ENCODE peak calls at places on chromosome 4, in seven cellular contexts. One of them, this sample, is unnamed.

GRCh38 chr4:140856692-140857091 is 100.5 kb upstream of the TBC1D9 start:
- DNase-seq in activated CD4-positive, alpha-beta T cell treated with anti-CD3 and anti-CD28 coated beads, Interleukin-2, amount 50 U/mL, for 24 hours: no peak
- DNase-seq in KG1: no peak
- DNase-seq in pons: no peak
- DNase-seq in T-cell: no peak
- DNase-seq in DMS153: peak
- DNase-seq in type B pancreatic cell: no peak
- DNase-seq in this sample: no peak

GRCh38 chr4:180105362-180105761 is 2137.8 kb upstream of the TENM3 start:
- DNase-seq in activated CD4-positive, alpha-beta T cell treated with anti-CD3 and anti-CD28 coated beads, Interleukin-2, amount 50 U/mL, for 24 hours: no peak
- DNase-seq in KG1: no peak
- DNase-seq in pons: no peak
- DNase-seq in T-cell: no peak
- DNase-seq in DMS153: no peak
- DNase-seq in type B pancreatic cell: no peak
- DNase-seq in this sample: no peak

GRCh38 chr4:7366180-7366957 is 68.4 kb downstream of the PSAPL1 start:
- DNase-seq in activated CD4-positive, alpha-beta T cell treated with anti-CD3 and anti-CD28 coated beads, Interleukin-2, amount 50 U/mL, for 24 hours: no peak
- DNase-seq in KG1: no peak
- DNase-seq in pons: no peak
- DNase-seq in T-cell: no peak
- DNase-seq in DMS153: no peak
- DNase-seq in type B pancreatic cell: no peak
- DNase-seq in this sample: no peak

GRCh38 chr4:162838671-162839070 is 328.0 kb downstream of the NAF1 start:
- DNase-seq in activated CD4-positive, alpha-beta T cell treated with anti-CD3 and anti-CD28 coated beads, Interleukin-2, amount 50 U/mL, for 24 hours: no peak
- DNase-seq in KG1: no peak
- DNase-seq in pons: no peak
- DNase-seq in T-cell: no peak
- DNase-seq in DMS153: no peak
- DNase-seq in type B pancreatic cell: no peak
- DNase-seq in this sample: no peak

GRCh38 chr4:61493041-61493440 is 292.9 kb downstream of the ADGRL3 start:
- DNase-seq in activated CD4-positive, alpha-beta T cell treated with anti-CD3 and anti-CD28 coated beads, Interleukin-2, amount 50 U/mL, for 24 hours: no peak
- DNase-seq in KG1: no peak
- DNase-seq in pons: no peak
- DNase-seq in T-cell: no peak
- DNase-seq in DMS153: no peak
- DNase-seq in type B pancreatic cell: no peak
- DNase-seq in this sample: no peak

GRCh38 chr4:19947349-19947748 is 304.4 kb upstream of the SLIT2 start:
- DNase-seq in activated CD4-positive, alpha-beta T cell treated with anti-CD3 and anti-CD28 coated beads, Interleukin-2, amount 50 U/mL, for 24 hours: no peak
- DNase-seq in KG1: no peak
- DNase-seq in pons: no peak
- DNase-seq in T-cell: no peak
- DNase-seq in DMS153: no peak
- DNase-seq in type B pancreatic cell: no peak
- DNase-seq in this sample: no peak

GRCh38 chr4:40946652-40947051 is 196.9 kb downstream of the NSUN7 start:
- DNase-seq in activated CD4-positive, alpha-beta T cell treated with anti-CD3 and anti-CD28 coated beads, Interleukin-2, amount 50 U/mL, for 24 hours: no peak
- DNase-seq in KG1: no peak
- DNase-seq in pons: peak
- DNase-seq in T-cell: no peak
- DNase-seq in DMS153: no peak
- DNase-seq in type B pancreatic cell: no peak
- DNase-seq in this sample: no peak

GRCh38 chr4:89898304-89898716 is 3.7 kb downstream of the MMRN1 start:
- DNase-seq in activated CD4-positive, alpha-beta T cell treated with anti-CD3 and anti-CD28 coated beads, Interleukin-2, amount 50 U/mL, for 24 hours: no peak
- DNase-seq in KG1: peak
- DNase-seq in pons: no peak
- DNase-seq in T-cell: no peak
- DNase-seq in DMS153: no peak
- DNase-seq in type B pancreatic cell: no peak
- DNase-seq in this sample: no peak

GRCh38 chr4:163273203-163273602 is 59.2 kb downstream of the NPY1R start:
- DNase-seq in activated CD4-positive, alpha-beta T cell treated with anti-CD3 and anti-CD28 coated beads, Interleukin-2, amount 50 U/mL, for 24 hours: no peak
- DNase-seq in KG1: no peak
- DNase-seq in pons: no peak
- DNase-seq in T-cell: no peak
- DNase-seq in DMS153: no peak
- DNase-seq in type B pancreatic cell: no peak
- DNase-seq in this sample: no peak

GRCh38 chr4:184262901-184263300 is 45.2 kb upstream of the ENPP6 start:
- DNase-seq in activated CD4-positive, alpha-beta T cell treated with anti-CD3 and anti-CD28 coated beads, Interleukin-2, amount 50 U/mL, for 24 hours: no peak
- DNase-seq in KG1: no peak
- DNase-seq in pons: no peak
- DNase-seq in T-cell: no peak
- DNase-seq in DMS153: no peak
- DNase-seq in type B pancreatic cell: no peak
- DNase-seq in this sample: no peak

GRCh38 chr4:10664408-10664807 is 20.2 kb downstream of the CLNK start:
- DNase-seq in activated CD4-positive, alpha-beta T cell treated with anti-CD3 and anti-CD28 coated beads, Interleukin-2, amount 50 U/mL, for 24 hours: no peak
- DNase-seq in KG1: peak
- DNase-seq in pons: peak
- DNase-seq in T-cell: no peak
- DNase-seq in DMS153: no peak
- DNase-seq in type B pancreatic cell: no peak
- DNase-seq in this sample: no peak

GRCh38 chr4:102219143-102219542 is 126.1 kb downstream of the SLC39A8 start:
- DNase-seq in activated CD4-positive, alpha-beta T cell treated with anti-CD3 and anti-CD28 coated beads, Interleukin-2, amount 50 U/mL, for 24 hours: no peak
- DNase-seq in KG1: no peak
- DNase-seq in pons: no peak
- DNase-seq in T-cell: no peak
- DNase-seq in DMS153: no peak
- DNase-seq in type B pancreatic cell: no peak
- DNase-seq in this sample: no peak

GRCh38 chr4:2803624-2804448 is 11.0 kb downstream of the SH3BP2 start:
- DNase-seq in activated CD4-positive, alpha-beta T cell treated with anti-CD3 and anti-CD28 coated beads, Interleukin-2, amount 50 U/mL, for 24 hours: no peak
- DNase-seq in KG1: no peak
- DNase-seq in pons: no peak
- DNase-seq in T-cell: no peak
- DNase-seq in DMS153: no peak
- DNase-seq in type B pancreatic cell: no peak
- DNase-seq in this sample: no peak

GRCh38 chr4:184553891-184554290 is 79.5 kb upstream of the IRF2 start:
- DNase-seq in activated CD4-positive, alpha-beta T cell treated with anti-CD3 and anti-CD28 coated beads, Interleukin-2, amount 50 U/mL, for 24 hours: no peak
- DNase-seq in KG1: no peak
- DNase-seq in pons: no peak
- DNase-seq in T-cell: no peak
- DNase-seq in DMS153: no peak
- DNase-seq in type B pancreatic cell: no peak
- DNase-seq in this sample: no peak

GRCh38 chr4:26782168-26782829 is 78.3 kb upstream of the STIM2 start:
- DNase-seq in activated CD4-positive, alpha-beta T cell treated with anti-CD3 and anti-CD28 coated beads, Interleukin-2, amount 50 U/mL, for 24 hours: no peak
- DNase-seq in KG1: no peak
- DNase-seq in pons: no peak
- DNase-seq in T-cell: no peak
- DNase-seq in DMS153: no peak
- DNase-seq in type B pancreatic cell: no peak
- DNase-seq in this sample: no peak

GRCh38 chr4:71769434-71769833 is 14.4 kb downstream of the GC start:
- DNase-seq in activated CD4-positive, alpha-beta T cell treated with anti-CD3 and anti-CD28 coated beads, Interleukin-2, amount 50 U/mL, for 24 hours: no peak
- DNase-seq in KG1: no peak
- DNase-seq in pons: no peak
- DNase-seq in T-cell: no peak
- DNase-seq in DMS153: no peak
- DNase-seq in type B pancreatic cell: no peak
- DNase-seq in this sample: no peak

GRCh38 chr4:106796866-106797265 is 239.2 kb downstream of the DKK2 start:
- DNase-seq in activated CD4-positive, alpha-beta T cell treated with anti-CD3 and anti-CD28 coated beads, Interleukin-2, amount 50 U/mL, for 24 hours: no peak
- DNase-seq in KG1: no peak
- DNase-seq in pons: no peak
- DNase-seq in T-cell: no peak
- DNase-seq in DMS153: no peak
- DNase-seq in type B pancreatic cell: no peak
- DNase-seq in this sample: no peak

GRCh38 chr4:182531555-182532162 is 288.5 kb downstream of the TENM3 start:
- DNase-seq in activated CD4-positive, alpha-beta T cell treated with anti-CD3 and anti-CD28 coated beads, Interleukin-2, amount 50 U/mL, for 24 hours: no peak
- DNase-seq in KG1: no peak
- DNase-seq in pons: no peak
- DNase-seq in T-cell: no peak
- DNase-seq in DMS153: no peak
- DNase-seq in type B pancreatic cell: no peak
- DNase-seq in this sample: no peak

GRCh38 chr4:37685211-37685725 is 908 bp downstream of the RELL1 start:
- DNase-seq in activated CD4-positive, alpha-beta T cell treated with anti-CD3 and anti-CD28 coated beads, Interleukin-2, amount 50 U/mL, for 24 hours: no peak
- DNase-seq in KG1: peak
- DNase-seq in pons: peak
- DNase-seq in T-cell: peak
- DNase-seq in DMS153: no peak
- DNase-seq in type B pancreatic cell: no peak
- DNase-seq in this sample: peak

GRCh38 chr4:128727658-128728057 is 81.8 kb upstream of the JADE1 start:
- DNase-seq in activated CD4-positive, alpha-beta T cell treated with anti-CD3 and anti-CD28 coated beads, Interleukin-2, amount 50 U/mL, for 24 hours: no peak
- DNase-seq in KG1: no peak
- DNase-seq in pons: no peak
- DNase-seq in T-cell: no peak
- DNase-seq in DMS153: no peak
- DNase-seq in type B pancreatic cell: no peak
- DNase-seq in this sample: no peak

GRCh38 chr4:60344908-60345307 is 855.2 kb upstream of the ADGRL3 start:
- DNase-seq in activated CD4-positive, alpha-beta T cell treated with anti-CD3 and anti-CD28 coated beads, Interleukin-2, amount 50 U/mL, for 24 hours: no peak
- DNase-seq in KG1: no peak
- DNase-seq in pons: no peak
- DNase-seq in T-cell: no peak
- DNase-seq in DMS153: no peak
- DNase-seq in type B pancreatic cell: no peak
- DNase-seq in this sample: no peak

GRCh38 chr4:20311863-20312262 is 60.2 kb downstream of the SLIT2 start:
- DNase-seq in activated CD4-positive, alpha-beta T cell treated with anti-CD3 and anti-CD28 coated beads, Interleukin-2, amount 50 U/mL, for 24 hours: no peak
- DNase-seq in KG1: no peak
- DNase-seq in pons: no peak
- DNase-seq in T-cell: no peak
- DNase-seq in DMS153: no peak
- DNase-seq in type B pancreatic cell: no peak
- DNase-seq in this sample: no peak

GRCh38 chr4:78704981-78705757 is 71.0 kb upstream of the BMP2K start:
- DNase-seq in activated CD4-positive, alpha-beta T cell treated with anti-CD3 and anti-CD28 coated beads, Interleukin-2, amount 50 U/mL, for 24 hours: no peak
- DNase-seq in KG1: no peak
- DNase-seq in pons: peak
- DNase-seq in T-cell: no peak
- DNase-seq in DMS153: no peak
- DNase-seq in type B pancreatic cell: no peak
- DNase-seq in this sample: no peak

This sample was measured in CD8-positive, alpha-beta T cell.